ENCODE peak calls at places on chromosome 12, in six cellular contexts. C, F, X, P, I and V are unnamed samples.

GRCh38 chr12:93569301-93569655 is 3.2 kb upstream of the SOCS2 start:
- DNase-seq in X (peak; percentile 6), I (no peak), C (no peak), F (no peak), P (no peak), V (no peak)

GRCh38 chr12:49339464-49339861 is 2.5 kb upstream of the C1QL4 start:
- DNase-seq in P (peak; percentile 44), I (no peak), C (no peak), F (no peak), X (no peak), V (no peak)

GRCh38 chr12:52488736-52489135 is 4.3 kb downstream of the KRT6A start:
- DNase-seq in P (no peak), F (no peak), I (no peak), C (no peak), X (no peak), V (no peak)

GRCh38 chr12:101207086-101207780 is 2.8 kb downstream of the SLC5A8 start:
- DNase-seq in C (no peak), X (no peak), I (no peak), P (no peak), F (no peak), V (no peak)

GRCh38 chr12:63844391-63845341 is at the start of gene SRGAP1:
- DNase-seq in I (no peak), X (peak; percentile 81), P (peak; percentile 65), F (peak; percentile 73), C (peak; percentile 51), V (peak; percentile 53)

GRCh38 chr12:89349814-89350213 is 2.5 kb downstream of the DUSP6 start:
- DNase-seq in P (peak; percentile 74), I (no peak), C (no peak), X (peak; percentile 56), F (peak; percentile 81), V (peak; percentile 87)

GRCh38 chr12:24505366-24506025 is 443.4 kb downstream of the BCAT1 start:
- DNase-seq in F (no peak), C (no peak), P (no peak), X (no peak), I (no peak), V (no peak)

GRCh38 chr12:67651380-67651695 is 2.8 kb downstream of the DYRK2 start:
- DNase-seq in C (no peak), F (peak; percentile 59), I (no peak), X (peak; percentile 57), P (peak; percentile 35), V (no peak)

GRCh38 chr12:116194935-116195431 is 82.5 kb downstream of the MED13L start:
- DNase-seq in C (no peak), F (no peak), P (peak; percentile 37), X (no peak), I (no peak), V (no peak)

GRCh38 chr12:95653761-95654546 is 102.7 kb upstream of the USP44 start:
- DNase-seq in P (no peak), I (no peak), C (peak; percentile 43), F (peak; percentile 96), X (peak; percentile 84), V (no peak)

DNA sequence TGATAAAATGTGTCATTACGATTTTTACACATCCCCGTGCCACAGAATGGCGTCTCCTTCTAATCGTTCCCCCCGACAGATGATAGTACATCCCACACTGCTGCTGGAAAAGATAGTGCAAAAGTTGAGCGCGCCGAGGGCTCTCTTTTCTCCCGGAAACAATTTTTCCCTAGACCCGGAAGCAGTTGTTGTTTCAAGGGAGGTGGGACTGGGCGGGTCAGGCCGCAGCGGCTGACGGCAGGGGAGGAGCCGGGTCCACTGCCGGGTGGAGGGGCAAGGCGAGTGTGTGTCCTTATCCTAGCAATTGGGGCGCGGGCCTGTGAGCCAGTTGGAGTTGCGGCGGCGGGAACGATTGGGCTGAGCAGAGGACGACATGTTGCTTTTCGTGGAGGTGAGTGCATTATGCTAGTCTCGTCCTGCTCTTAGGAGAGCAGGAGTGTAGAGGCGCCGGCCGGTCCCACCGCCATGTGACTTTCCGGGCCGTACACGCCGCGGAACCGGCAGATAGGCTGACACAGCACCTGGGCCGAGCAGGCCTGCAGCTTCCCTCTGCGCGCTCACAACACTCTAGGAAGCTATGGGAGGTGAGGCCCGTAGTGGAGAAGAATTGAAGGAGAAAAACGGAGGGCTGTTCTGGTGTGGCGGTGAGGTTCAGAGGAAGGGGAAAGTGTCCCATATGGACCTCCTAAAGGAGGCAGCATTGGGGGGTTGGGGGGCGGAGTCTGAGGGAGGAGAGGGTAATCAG is at the start of gene LARP4:
- DNase-seq in F (peak; percentile 92), P (peak; percentile 99), X (peak; percentile 97), C (peak; percentile 87), I (peak; percentile 84), V (peak; percentile 98)
- H3K18ac ChIP-seq in F (peak within 1 kb of the TSS; percentile 78), P (peak within 1 kb of the TSS; percentile 23), X (peak within 1 kb of the TSS; percentile 67), C (peak within 1 kb of the TSS; percentile 97), I (peak within 1 kb of the TSS; percentile 95), V (peak within 1 kb of the TSS; percentile 32)

GRCh38 chr12:65742481-65742971 is 81.8 kb upstream of the HMGA2 start:
- DNase-seq in P (peak; percentile 78), C (peak; percentile 59), I (no peak), X (peak; percentile 47), F (peak; percentile 44), V (no peak)
- H3K18ac ChIP-seq in P (peak overlapping the region; percentile 71), C (peak overlapping the region; percentile 98), I (peak overlapping the region; percentile 96), X (peak overlapping the region; percentile 100), F (peak overlapping the region; percentile 1), V (no peak overlapping the region)

GRCh38 chr12:71665109-71665476 is 992 bp downstream of the THAP2 start:
- DNase-seq in C (no peak), I (no peak), X (no peak), F (no peak), P (no peak), V (no peak)

GRCh38 chr12:71661977-71662522 is 1.6 kb downstream of the ZFC3H1 start:
- DNase-seq in I (no peak), F (peak; percentile 84), C (no peak), P (no peak), X (peak; percentile 52), V (no peak)

GRCh38 chr12:71662861-71663560 is 637 bp downstream of the ZFC3H1 start:
- DNase-seq in X (peak; percentile 88), I (no peak), P (peak; percentile 82), C (peak; percentile 54), F (peak; percentile 69), V (peak; percentile 62)

GRCh38 chr12:71664411-71665108 is 459 bp downstream of the THAP2 start:
- DNase-seq in I (no peak), C (no peak), F (peak; percentile 15), X (no peak), P (no peak), V (no peak)

DNA sequence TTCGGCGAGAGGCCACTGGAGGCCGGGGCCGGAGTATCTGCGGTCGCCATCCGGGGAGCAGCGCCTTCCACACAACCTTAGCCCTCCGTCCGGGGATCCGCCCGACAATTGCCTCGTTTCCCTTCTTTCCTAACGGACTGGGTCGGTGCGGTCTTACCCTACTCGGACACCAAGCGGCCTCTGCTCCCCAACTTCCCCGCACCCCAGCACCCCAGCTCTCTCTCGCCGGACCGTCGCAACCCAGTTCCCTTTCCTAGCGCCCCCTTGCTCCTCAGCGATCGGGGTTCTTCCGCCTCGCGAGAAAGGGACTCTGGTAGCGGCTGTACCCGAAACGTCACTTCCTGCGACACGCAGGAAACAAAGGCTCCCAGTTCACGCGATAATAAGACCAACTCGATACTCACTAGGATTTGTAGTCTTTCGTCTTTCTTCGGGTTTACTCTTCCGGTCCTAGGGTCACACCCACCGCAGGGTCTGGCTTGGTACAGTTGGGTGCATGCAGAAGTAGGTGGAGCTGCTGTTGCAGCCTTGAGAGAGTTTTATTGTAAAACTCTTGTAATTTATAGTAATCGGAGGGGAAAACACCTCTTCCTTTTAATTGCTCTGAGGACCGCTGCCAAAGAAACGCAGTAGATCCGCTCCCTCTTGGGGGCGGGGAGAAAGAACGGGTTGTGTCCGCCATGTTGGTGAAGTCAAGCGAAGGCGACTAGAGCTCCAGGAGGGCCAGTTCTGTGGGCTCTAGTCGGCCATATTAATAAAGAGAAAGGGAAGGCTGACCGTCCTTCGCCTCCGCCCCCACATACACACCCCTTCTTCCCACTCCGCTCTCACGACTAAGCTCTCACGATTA is at the start of the genes THAP2 and ZFC3H1:
- DNase-seq in X (peak; percentile 100), F (peak; percentile 100), C (peak; percentile 97), I (peak; percentile 79), P (peak; percentile 100), V (peak; percentile 98)
- H3K18ac ChIP-seq in X (peak within 1 kb of the TSS; percentile 77), F (peak within 1 kb of the TSS; percentile 62), C (peak within 1 kb of the TSS; percentile 94), I (peak within 1 kb of the TSS; percentile 99), P (peak within 1 kb of the TSS; percentile 65), V (peak within 1 kb of the TSS; percentile 99)

GRCh38 chr12:123129651-123130050 is 21.2 kb downstream of the PITPNM2 start:
- DNase-seq in F (no peak), P (no peak), C (no peak), I (no peak), X (no peak), V (no peak)

GRCh38 chr12:123131291-123131831 is 19.5 kb downstream of the PITPNM2 start:
- DNase-seq in F (no peak), C (no peak), X (peak; percentile 31), I (no peak), P (peak; percentile 72), V (no peak)

GRCh38 chr12:123133701-123134100 is 17.2 kb downstream of the PITPNM2 start:
- DNase-seq in X (no peak), P (no peak), I (no peak), C (no peak), F (no peak), V (no peak)

GRCh38 chr12:123132951-123133619 is 17.8 kb downstream of the PITPNM2 start:
- DNase-seq in X (no peak), F (no peak), C (no peak), P (no peak), I (no peak), V (no peak)

DNA sequence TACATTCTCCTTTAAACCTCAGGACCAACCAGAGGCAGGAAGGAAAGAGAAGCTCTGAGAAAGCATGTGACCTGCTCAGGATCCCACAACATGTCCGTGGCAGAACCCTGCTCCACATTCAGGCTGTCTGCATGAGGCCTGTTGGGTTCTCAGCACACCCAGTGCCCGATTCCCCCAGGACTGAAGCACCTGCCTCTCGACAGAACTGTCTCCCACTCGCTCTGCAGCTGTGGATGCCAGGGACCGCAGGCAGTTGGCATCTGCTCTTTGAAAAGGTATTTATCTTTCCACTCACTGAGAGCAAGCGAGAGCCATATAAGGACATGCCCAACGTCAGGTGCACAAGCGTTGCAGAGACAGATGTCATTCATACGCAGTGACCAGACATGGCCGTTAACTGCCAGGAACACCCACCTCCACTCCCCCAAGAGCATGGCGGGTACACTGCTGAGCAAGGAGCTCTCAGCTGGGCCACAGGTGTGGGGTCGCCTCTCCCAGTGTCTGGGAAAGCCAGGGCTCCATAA is 18.9 kb downstream of the PITPNM2 start:
- DNase-seq in P (no peak), I (no peak), F (no peak), X (no peak), C (no peak), V (no peak)
- H3K18ac ChIP-seq in P (no peak overlapping the region), I (peak overlapping the region; percentile 6), F (peak overlapping the region; percentile 67), X (peak overlapping the region; percentile 1), C (no peak overlapping the region), V (no peak overlapping the region)

DNA sequence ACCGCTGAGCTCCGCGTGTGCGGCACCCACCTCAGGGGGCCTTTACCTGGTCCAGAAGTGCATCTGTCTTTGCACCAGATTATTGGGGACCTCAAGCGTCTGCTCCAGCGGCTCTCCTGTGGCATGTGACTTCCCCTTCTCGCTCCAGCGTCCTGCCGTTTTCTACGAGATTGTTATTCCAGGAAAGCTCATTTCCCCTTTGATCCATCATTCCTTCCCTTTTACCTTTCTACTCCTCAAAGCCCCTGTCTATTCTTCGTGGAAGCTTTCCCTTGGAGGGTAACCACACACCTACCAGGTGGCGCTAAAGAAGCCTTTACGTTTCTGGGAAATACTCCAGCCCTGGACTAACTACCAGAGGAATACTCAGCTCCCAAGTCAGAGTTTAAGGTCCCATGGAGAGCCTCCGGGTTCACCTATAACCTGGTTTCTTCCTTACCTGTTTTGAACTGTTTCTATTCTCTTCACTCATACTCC is 1.5 kb downstream of the FKBP4 start:
- DNase-seq in P (peak; percentile 55), C (no peak), X (peak; percentile 18), F (no peak), I (no peak), V (no peak)
- H3K18ac ChIP-seq in P (no peak overlapping the region), C (peak overlapping the region; percentile 85), X (no peak overlapping the region), F (peak overlapping the region; percentile 2), I (no peak overlapping the region), V (no peak overlapping the region)

GRCh38 chr12:19880076-19880475 is 440.8 kb downstream of the AEBP2 start:
- DNase-seq in F (no peak), C (no peak), P (no peak), X (no peak), I (no peak), V (no peak)
- H3K18ac ChIP-seq in F (no peak overlapping the region), C (no peak overlapping the region), P (no peak overlapping the region), X (no peak overlapping the region), I (no peak overlapping the region), V (no peak overlapping the region)